ENCODE peak calls at places on chromosomes 7 and 10, in seven cellular contexts. One of them, this sample, is unnamed.

GRCh38 chr7:120990468-120991118 is 2.1 kb downstream of the CPED1 start:
- DNase-seq in AML-193: no peak
- DNase-seq in stimulated activated CD8-positive, alpha-beta memory T cell treated with anti-CD3 and anti-CD28 coated beads, Interleukin-7, amount 100 ng/mL, for 48 hours: no peak
- DNase-seq in neuronal stem cell: no peak
- DNase-seq in AG08396: no peak
- DNase-seq in stimulated activated naive CD8-positive, alpha-beta T cell treated with anti-CD3 and anti-CD28 coated beads, Interleukin-15, Interleukin-2, amounts not matched to agents 100 U/mL and 50 U/mL, for 24 hours: no peak
- DNase-seq in stimulated activated CD4-positive, alpha-beta T cell treated with anti-CD3 and anti-CD28 coated beads, Interleukin-15, amount 100 ng/mL, for 1 hour: no peak
- DNase-seq in this sample: no peak

GRCh38 chr10:92290837-92291609 is at the start of the genes CPEB3 and MARCHF5:
- DNase-seq in AML-193: peak
- DNase-seq in stimulated activated CD8-positive, alpha-beta memory T cell treated with anti-CD3 and anti-CD28 coated beads, Interleukin-7, amount 100 ng/mL, for 48 hours: peak
- DNase-seq in neuronal stem cell: peak
- DNase-seq in AG08396: peak
- DNase-seq in stimulated activated naive CD8-positive, alpha-beta T cell treated with anti-CD3 and anti-CD28 coated beads, Interleukin-15, Interleukin-2, amounts not matched to agents 100 U/mL and 50 U/mL, for 24 hours: peak
- DNase-seq in stimulated activated CD4-positive, alpha-beta T cell treated with anti-CD3 and anti-CD28 coated beads, Interleukin-15, amount 100 ng/mL, for 1 hour: peak
- DNase-seq in this sample: peak

GRCh38 chr10:86961481-86962091 is 3.2 kb downstream of the SNCG start:
- DNase-seq in AML-193: no peak
- DNase-seq in stimulated activated CD8-positive, alpha-beta memory T cell treated with anti-CD3 and anti-CD28 coated beads, Interleukin-7, amount 100 ng/mL, for 48 hours: no peak
- DNase-seq in neuronal stem cell: no peak
- DNase-seq in AG08396: no peak
- DNase-seq in stimulated activated naive CD8-positive, alpha-beta T cell treated with anti-CD3 and anti-CD28 coated beads, Interleukin-15, Interleukin-2, amounts not matched to agents 100 U/mL and 50 U/mL, for 24 hours: no peak
- DNase-seq in stimulated activated CD4-positive, alpha-beta T cell treated with anti-CD3 and anti-CD28 coated beads, Interleukin-15, amount 100 ng/mL, for 1 hour: no peak
- DNase-seq in this sample: no peak

GRCh38 chr7:44713680-44714335 is 34.8 kb upstream of the ZMIZ2 start:
- DNase-seq in AML-193: no peak
- DNase-seq in stimulated activated CD8-positive, alpha-beta memory T cell treated with anti-CD3 and anti-CD28 coated beads, Interleukin-7, amount 100 ng/mL, for 48 hours: no peak
- DNase-seq in neuronal stem cell: no peak
- DNase-seq in AG08396: no peak
- DNase-seq in stimulated activated naive CD8-positive, alpha-beta T cell treated with anti-CD3 and anti-CD28 coated beads, Interleukin-15, Interleukin-2, amounts not matched to agents 100 U/mL and 50 U/mL, for 24 hours: no peak
- DNase-seq in stimulated activated CD4-positive, alpha-beta T cell treated with anti-CD3 and anti-CD28 coated beads, Interleukin-15, amount 100 ng/mL, for 1 hour: no peak
- DNase-seq in this sample: no peak

GRCh38 chr7:73774923-73775322 is 4.9 kb upstream of the CLDN3 start:
- DNase-seq in AML-193: no peak
- DNase-seq in stimulated activated CD8-positive, alpha-beta memory T cell treated with anti-CD3 and anti-CD28 coated beads, Interleukin-7, amount 100 ng/mL, for 48 hours: no peak
- DNase-seq in neuronal stem cell: no peak
- DNase-seq in AG08396: no peak
- DNase-seq in stimulated activated naive CD8-positive, alpha-beta T cell treated with anti-CD3 and anti-CD28 coated beads, Interleukin-15, Interleukin-2, amounts not matched to agents 100 U/mL and 50 U/mL, for 24 hours: no peak
- DNase-seq in stimulated activated CD4-positive, alpha-beta T cell treated with anti-CD3 and anti-CD28 coated beads, Interleukin-15, amount 100 ng/mL, for 1 hour: no peak
- DNase-seq in this sample: no peak

GRCh38 chr10:45000764-45001381 is at the start of gene ZNF22:
- DNase-seq in AML-193: peak
- DNase-seq in stimulated activated CD8-positive, alpha-beta memory T cell treated with anti-CD3 and anti-CD28 coated beads, Interleukin-7, amount 100 ng/mL, for 48 hours: peak
- DNase-seq in neuronal stem cell: peak
- DNase-seq in AG08396: peak
- DNase-seq in stimulated activated naive CD8-positive, alpha-beta T cell treated with anti-CD3 and anti-CD28 coated beads, Interleukin-15, Interleukin-2, amounts not matched to agents 100 U/mL and 50 U/mL, for 24 hours: peak
- DNase-seq in stimulated activated CD4-positive, alpha-beta T cell treated with anti-CD3 and anti-CD28 coated beads, Interleukin-15, amount 100 ng/mL, for 1 hour: peak
- DNase-seq in this sample: peak

GRCh38 chr10:46545861-46546590 is 10.4 kb downstream of the GPRIN2 start:
- DNase-seq in AML-193: no peak
- DNase-seq in stimulated activated CD8-positive, alpha-beta memory T cell treated with anti-CD3 and anti-CD28 coated beads, Interleukin-7, amount 100 ng/mL, for 48 hours: no peak
- DNase-seq in neuronal stem cell: no peak
- DNase-seq in AG08396: peak
- DNase-seq in stimulated activated naive CD8-positive, alpha-beta T cell treated with anti-CD3 and anti-CD28 coated beads, Interleukin-15, Interleukin-2, amounts not matched to agents 100 U/mL and 50 U/mL, for 24 hours: peak
- DNase-seq in stimulated activated CD4-positive, alpha-beta T cell treated with anti-CD3 and anti-CD28 coated beads, Interleukin-15, amount 100 ng/mL, for 1 hour: no peak
- DNase-seq in this sample: no peak

GRCh38 chr7:124633740-124634139 is 131.9 kb downstream of the GPR37 start:
- DNase-seq in AML-193: no peak
- DNase-seq in stimulated activated CD8-positive, alpha-beta memory T cell treated with anti-CD3 and anti-CD28 coated beads, Interleukin-7, amount 100 ng/mL, for 48 hours: no peak
- DNase-seq in neuronal stem cell: no peak
- DNase-seq in AG08396: no peak
- DNase-seq in stimulated activated naive CD8-positive, alpha-beta T cell treated with anti-CD3 and anti-CD28 coated beads, Interleukin-15, Interleukin-2, amounts not matched to agents 100 U/mL and 50 U/mL, for 24 hours: no peak
- DNase-seq in stimulated activated CD4-positive, alpha-beta T cell treated with anti-CD3 and anti-CD28 coated beads, Interleukin-15, amount 100 ng/mL, for 1 hour: no peak
- DNase-seq in this sample: no peak

GRCh38 chr7:132296820-132297219 is 279.4 kb downstream of the PLXNA4 start:
- DNase-seq in AML-193: no peak
- DNase-seq in stimulated activated CD8-positive, alpha-beta memory T cell treated with anti-CD3 and anti-CD28 coated beads, Interleukin-7, amount 100 ng/mL, for 48 hours: no peak
- DNase-seq in neuronal stem cell: no peak
- DNase-seq in AG08396: no peak
- DNase-seq in stimulated activated naive CD8-positive, alpha-beta T cell treated with anti-CD3 and anti-CD28 coated beads, Interleukin-15, Interleukin-2, amounts not matched to agents 100 U/mL and 50 U/mL, for 24 hours: no peak
- DNase-seq in stimulated activated CD4-positive, alpha-beta T cell treated with anti-CD3 and anti-CD28 coated beads, Interleukin-15, amount 100 ng/mL, for 1 hour: no peak
- DNase-seq in this sample: no peak